ENCODE peak calls at places on chromosome 9, in five cellular contexts. R is A549, Q is IMR-90, M is Peyer's patch, S is thyroid gland. G is an unnamed sample.

GRCh38 chr9:69324549-69325401 is at the start of gene ENTREP1:
- DNase-seq in R (peak; percentile 51), Q (no peak), M (no peak), S (peak; percentile 88), G (peak; percentile 93)

GRCh38 chr9:75844321-75844720 is 46.2 kb upstream of the PCSK5 start:
- DNase-seq in R (no peak), Q (no peak), M (no peak), S (no peak), G (no peak)

GRCh38 chr9:100474082-100474949 is 1.4 kb downstream of the TMEFF1 start:
- DNase-seq in R (no peak), Q (no peak), M (no peak), S (no peak), G (no peak)

GRCh38 chr9:124632077-124632621 is 125.0 kb upstream of the NR5A1 start:
- DNase-seq in R (no peak), Q (peak; percentile 38), M (no peak), S (no peak), G (no peak)

GRCh38 chr9:91835632-91836031 is 114.4 kb downstream of the ROR2 start:
- DNase-seq in R (no peak), Q (no peak), M (no peak), S (no peak), G (no peak)

GRCh38 chr9:37104183-37104889 is 16.0 kb upstream of the ZCCHC7 start:
- DNase-seq in R (peak; percentile 29), Q (peak; percentile 91), M (no peak), S (no peak), G (no peak)

GRCh38 chr9:22693151-22693550 is 246.5 kb downstream of the DMRTA1 start:
- DNase-seq in R (no peak), Q (peak; percentile 54), M (no peak), S (no peak), G (no peak)

GRCh38 chr9:15306068-15306756 is 804 bp downstream of the TTC39B start:
- DNase-seq in R (peak; percentile 30), Q (peak; percentile 56), M (peak; percentile 59), S (peak; percentile 65), G (peak; percentile 88)

GRCh38 chr9:111632051-111632450 is 917 bp downstream of the DNAJC25 start:
- DNase-seq in R (no peak), Q (no peak), M (no peak), S (no peak), G (no peak)

GRCh38 chr9:82601272-82601835 is 461.6 kb downstream of the RASEF start:
- DNase-seq in R (no peak), Q (peak; percentile 74), M (no peak), S (no peak), G (no peak)

GRCh38 chr9:111400564-111400898 is 70.5 kb upstream of the OR2K2 start:
- DNase-seq in R (no peak), Q (peak; percentile 34), M (no peak), S (no peak), G (no peak)

GRCh38 chr9:17588395-17588794 is 9.5 kb downstream of the SH3GL2 start:
- DNase-seq in R (no peak), Q (no peak), M (no peak), S (no peak), G (no peak)

GRCh38 chr9:17795708-17796107 is 216.8 kb downstream of the SH3GL2 start:
- DNase-seq in R (no peak), Q (no peak), M (no peak), S (no peak), G (no peak)

GRCh38 chr9:101270325-101270701 is 114.5 kb downstream of the BAAT start:
- DNase-seq in R (peak; percentile 3), Q (no peak), M (no peak), S (no peak), G (no peak)

GRCh38 chr9:6239048-6239461 is 23.4 kb downstream of the IL33 start:
- DNase-seq in R (no peak), Q (peak; percentile 38), M (no peak), S (no peak), G (no peak)

GRCh38 chr9:20083417-20083816 is 294.6 kb upstream of the SLC24A2 start:
- DNase-seq in R (no peak), Q (no peak), M (no peak), S (no peak), G (no peak)

GRCh38 chr9:29609282-29609681 is 2036.0 kb upstream of the C9orf72 start:
- DNase-seq in R (no peak), Q (no peak), M (no peak), S (no peak), G (no peak)

GRCh38 chr9:36746415-36746814 is 173.7 kb downstream of the MELK start:
- DNase-seq in R (no peak), Q (no peak), M (no peak), S (no peak), G (no peak)

GRCh38 chr9:78462616-78463015 is 165.7 kb downstream of the PSAT1 start:
- DNase-seq in R (no peak), Q (peak; percentile 52), M (no peak), S (no peak), G (no peak)

GRCh38 chr9:70049236-70049635 is 5.6 kb downstream of the MAMDC2 start:
- DNase-seq in R (no peak), Q (peak; percentile 79), M (no peak), S (peak; percentile 55), G (peak; percentile 49)

GRCh38 chr9:14924821-14925220 is 14.6 kb upstream of the FREM1 start:
- DNase-seq in R (no peak), Q (peak; percentile 28), M (no peak), S (no peak), G (no peak)

GRCh38 chr9:119280740-119281485 is 88.3 kb downstream of the BRINP1 start:
- DNase-seq in R (no peak), Q (no peak), M (no peak), S (no peak), G (no peak)

GRCh38 chr9:38068616-38068865 is 486 bp downstream of the SHB start:
- DNase-seq in R (peak; percentile 60), Q (peak; percentile 59), M (peak; percentile 29), S (peak; percentile 50), G (no peak)

GRCh38 chr9:89597711-89598707 is 6.8 kb upstream of the GADD45G start:
- DNase-seq in R (peak; percentile 66), Q (peak; percentile 59), M (peak; percentile 51), S (peak; percentile 63), G (no peak)

GRCh38 chr9:138112791-138113600 is 235.4 kb downstream of the CACNA1B start:
- DNase-seq in R (peak; percentile 57), Q (no peak), M (peak; percentile 10), S (no peak), G (no peak)

GRCh38 chr9:123929177-123929869 is 603 bp downstream of the DENND1A start:
- DNase-seq in R (no peak), Q (no peak), M (peak; percentile 28), S (peak; percentile 7), G (no peak)

GRCh38 chr9:83933804-83934203 is 12.6 kb upstream of the KIF27 start:
- DNase-seq in R (peak; percentile 45), Q (peak; percentile 59), M (no peak), S (peak; percentile 84), G (peak; percentile 83)

GRCh38 chr9:100082786-100083185 is 16.0 kb downstream of the ERP44 start:
- DNase-seq in R (no peak), Q (peak; percentile 70), M (no peak), S (no peak), G (no peak)

GRCh38 chr9:37700900-37701299 is 50.1 kb downstream of the FRMPD1 start:
- DNase-seq in R (no peak), Q (no peak), M (no peak), S (no peak), G (no peak)

GRCh38 chr9:83637389-83637788 is 14.4 kb downstream of the IDNK start:
- DNase-seq in R (no peak), Q (no peak), M (no peak), S (no peak), G (no peak)

GRCh38 chr9:5388026-5388806 is 48.5 kb upstream of the RLN1 start:
- DNase-seq in R (no peak), Q (peak; percentile 47), M (no peak), S (no peak), G (no peak)

GRCh38 chr9:128192601-128193371 is 1.4 kb upstream of the CIZ1 start:
- DNase-seq in R (peak; percentile 97), Q (peak; percentile 60), M (peak; percentile 55), S (peak; percentile 91), G (peak; percentile 91)
- TF ChIP-seq POLR2A in R (peak; percentile 29), Q (no peak), M (peak; percentile 78), S (peak; percentile 73), G (peak; percentile 57)

GRCh38 chr9:95510610-95511231 is 6.0 kb downstream of the PTCH1 start:
- DNase-seq in R (peak; percentile 93), Q (peak; percentile 97), M (peak; percentile 60), S (peak; percentile 95), G (peak; percentile 98)
- H3K4me1 ChIP-seq in R (peaks cover 5% of the 10 kb centered on the region), Q (peaks cover 4% of the 10 kb centered on the region), M (peaks cover 15% of the 10 kb centered on the region), S (peaks cover 12% of the 10 kb centered on the region), G (peaks cover 13% of the 10 kb centered on the region)

DNA sequence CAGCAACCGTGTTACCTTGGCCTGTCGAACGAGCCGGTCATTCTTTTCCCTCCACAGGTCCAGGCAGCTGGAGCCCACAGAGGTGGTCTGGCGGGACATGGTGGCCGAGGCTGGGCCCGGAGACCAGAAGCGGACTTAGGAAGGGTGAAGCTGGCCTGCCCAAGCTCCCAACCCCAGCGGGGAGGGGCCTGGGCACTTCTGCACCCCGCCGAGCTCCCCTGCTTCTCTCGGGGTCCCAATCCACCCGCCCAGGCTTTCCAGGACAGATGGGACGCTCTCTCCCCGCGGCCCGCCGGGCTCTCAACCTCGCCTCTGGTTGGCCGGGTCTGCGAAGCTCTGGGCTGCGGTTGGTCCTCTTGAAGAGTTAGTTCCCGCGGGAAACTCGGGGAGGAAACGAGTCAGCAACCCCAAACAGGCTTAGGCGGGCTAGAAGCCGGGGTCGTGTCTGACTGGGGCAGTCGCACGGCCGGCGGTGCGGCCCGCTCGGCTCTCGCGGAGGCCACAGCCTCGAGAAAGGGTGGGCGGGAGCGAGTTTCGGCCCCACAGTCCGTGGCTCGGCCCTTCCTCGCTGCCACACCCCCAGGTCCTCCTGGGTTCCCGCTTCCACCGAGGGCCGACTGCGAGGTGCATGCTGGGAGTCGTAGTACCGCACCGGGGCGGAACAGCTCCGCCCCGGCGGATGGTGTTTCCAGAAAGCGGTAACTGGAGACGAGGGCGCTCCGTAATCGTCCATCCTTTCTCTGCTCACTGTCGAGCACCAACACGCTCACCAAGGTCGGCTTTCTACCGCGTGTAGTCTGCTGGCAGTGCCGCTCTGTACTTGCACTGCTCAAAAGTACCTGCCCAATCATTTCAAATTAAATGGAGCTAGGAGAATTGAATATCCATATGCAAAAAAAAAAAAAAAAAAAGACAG is at the start of gene FANCG:
- DNase-seq in R (peak; percentile 94), Q (peak; percentile 92), M (peak; percentile 88), S (peak; percentile 88), G (peak; percentile 95)
- TF ChIP-seq POLR2A in R (peak; percentile 88), Q (no peak), M (no peak), S (peak; percentile 52), G (no peak)

DNA sequence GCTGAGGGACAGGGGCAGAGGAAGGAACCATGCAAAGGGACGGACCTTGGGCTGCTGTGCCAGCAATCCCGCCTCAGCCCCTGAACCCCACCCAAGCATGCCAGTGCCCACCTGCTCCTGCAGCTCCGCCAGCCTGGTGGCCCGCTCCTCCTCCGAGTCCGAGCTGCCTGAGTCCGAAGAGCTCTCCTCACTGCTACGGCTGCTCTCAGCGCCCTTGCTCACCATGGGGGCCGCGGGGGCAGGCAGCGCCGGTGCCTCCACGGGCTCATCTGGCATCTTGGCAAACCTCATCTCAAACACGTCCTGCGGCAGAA is 16.3 kb downstream of the BRD3OS start:
- DNase-seq in R (no peak), Q (no peak), M (no peak), S (no peak), G (peak; percentile 83)
- H3K4me1 ChIP-seq in R (no peaks in the 10 kb centered on the region), Q (no peaks in the 10 kb centered on the region), M (peaks cover 5% of the 10 kb centered on the region), S (no peaks in the 10 kb centered on the region), G (peaks cover 5% of the 10 kb centered on the region)

G was measured in upper lobe of left lung.